ENCODE peak calls at places on chromosomes 16 and 17, in five cellular contexts. Z, H, T, R and D are unnamed samples.

GRCh38 chr16:12341423-12341822 is 364.9 kb downstream of the SNX29 start:
- DNase-seq in Z (peak; percentile 22), H (no peak), T (no peak), R (no peak), D (no peak)

GRCh38 chr16:76947694-76948093 is 243.3 kb upstream of the MON1B start:
- DNase-seq in Z (no peak), H (no peak), T (no peak), R (no peak), D (no peak)

GRCh38 chr16:21277927-21278706 is at the start of gene CRYM:
- DNase-seq in Z (peak; percentile 15), H (peak; percentile 72), T (no peak), R (no peak), D (peak; percentile 56)

GRCh38 chr16:57616871-57617270 is 11.6 kb upstream of the ADGRG1 start:
- DNase-seq in Z (no peak), H (no peak), T (peak; percentile 11), R (no peak), D (no peak)

GRCh38 chr16:89210904-89211515 is 6.5 kb upstream of the ZNF778 start:
- DNase-seq in Z (no peak), H (no peak), T (no peak), R (no peak), D (no peak)

GRCh38 chr16:3698941-3699340 is 18.4 kb downstream of the TRAP1 start:
- DNase-seq in Z (no peak), H (no peak), T (no peak), R (peak; percentile 90), D (no peak)

GRCh38 chr16:81593481-81593880 is 148.9 kb downstream of the CMIP start:
- DNase-seq in Z (peak; percentile 52), H (no peak), T (no peak), R (no peak), D (no peak)

GRCh38 chr17:50464736-50465135 is 3.9 kb downstream of the CHAD start:
- DNase-seq in Z (no peak), H (no peak), T (no peak), R (no peak), D (no peak)

GRCh38 chr17:36183001-36183810 is 6.8 kb upstream of the TBC1D3B start:
- DNase-seq in Z (peak; percentile 27), H (peak; percentile 86), T (no peak), R (no peak), D (no peak)

GRCh38 chr16:81519298-81520150 is 74.9 kb downstream of the CMIP start:
- DNase-seq in Z (no peak), H (no peak), T (no peak), R (no peak), D (no peak)

GRCh38 chr16:68264128-68265077 is at the start of gene SLC7A6:
- DNase-seq in Z (peak; percentile 45), H (peak; percentile 80), T (peak; percentile 88), R (peak; percentile 76), D (peak; percentile 89)

GRCh38 chr17:21377821-21378396 is 1.8 kb downstream of the KCNJ12 start:
- DNase-seq in Z (no peak), H (peak; percentile 63), T (no peak), R (no peak), D (no peak)

GRCh38 chr17:62987136-62987535 is 21.1 kb downstream of the TANC2 start:
- DNase-seq in Z (no peak), H (no peak), T (no peak), R (no peak), D (no peak)

GRCh38 chr16:2857451-2858244 is at the start of gene PRSS22:
- DNase-seq in Z (peak; percentile 27), H (no peak), T (no peak), R (no peak), D (no peak)

GRCh38 chr17:75854111-75854748 is 905 bp downstream of the WBP2 start:
- DNase-seq in Z (peak; percentile 69), H (no peak), T (no peak), R (no peak), D (no peak)

GRCh38 chr16:58999751-59000150 is 265.6 kb upstream of the GOT2 start:
- DNase-seq in Z (no peak), H (no peak), T (no peak), R (no peak), D (no peak)

GRCh38 chr16:83715217-83715920 is 92.4 kb upstream of the HSBP1 start:
- DNase-seq in Z (no peak), H (no peak), T (peak; percentile 32), R (no peak), D (no peak)

GRCh38 chr17:17367931-17368330 is 64.8 kb downstream of the NT5M start:
- DNase-seq in Z (no peak), H (no peak), T (no peak), R (no peak), D (no peak)

GRCh38 chr16:1309888-1310831 is 724 bp downstream of the UBE2I start:
- DNase-seq in Z (no peak), H (no peak), T (no peak), R (peak; percentile 57), D (peak; percentile 68)

GRCh38 chr17:80783971-80784370 is 207.7 kb upstream of the CHMP6 start:
- DNase-seq in Z (no peak), H (no peak), T (peak; percentile 56), R (no peak), D (no peak)

GRCh38 chr17:45784583-45785372 is 658 bp downstream of the CRHR1 start:
- DNase-seq in Z (no peak), H (peak; percentile 47), T (peak; percentile 84), R (no peak), D (no peak)

GRCh38 chr16:3642397-3643094 is 11.9 kb upstream of the DNASE1 start:
- DNase-seq in Z (peak; percentile 72), H (peak; percentile 25), T (peak; percentile 72), R (no peak), D (no peak)

DNA sequence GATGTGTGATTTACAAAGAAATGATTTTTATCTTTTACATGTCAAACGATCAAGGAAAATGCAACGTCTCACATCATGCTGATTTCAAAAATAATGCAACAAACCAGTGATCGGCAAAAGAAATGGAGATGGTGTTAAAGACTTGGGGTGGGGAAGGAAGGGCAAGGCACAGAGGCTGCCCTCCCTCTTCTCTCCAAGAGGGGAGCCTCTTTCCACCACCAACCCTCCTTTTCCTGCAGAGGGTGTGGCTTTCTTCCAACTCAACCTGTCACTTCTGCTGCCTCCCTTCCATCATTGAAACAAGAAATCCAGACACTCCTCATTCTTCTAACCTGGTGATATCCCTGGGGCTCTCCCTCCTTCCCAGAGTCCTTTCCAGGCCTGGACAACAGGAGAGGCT is 320.8 kb downstream of the SLC39A11 start:
- DNase-seq in Z (no peak), H (no peak), T (no peak), R (no peak), D (no peak)
- TF ChIP-seq CTCF in Z (no peak), H (no peak), T (no peak), R (no peak), D (no peak)

GRCh38 chr16:67199011-67199807 is at the start of gene ELMO3:
- DNase-seq in Z (peak; percentile 66), H (peak; percentile 71), T (no peak), R (no peak), D (no peak)
- H3K36me3 ChIP-seq in Z (peaks cover 56% of the 10 kb centered on the region), H (peaks cover 36% of the 10 kb centered on the region), T (peaks cover 71% of the 10 kb centered on the region), R (peaks cover 93% of the 10 kb centered on the region), D (peaks cover 71% of the 10 kb centered on the region)

DNA sequence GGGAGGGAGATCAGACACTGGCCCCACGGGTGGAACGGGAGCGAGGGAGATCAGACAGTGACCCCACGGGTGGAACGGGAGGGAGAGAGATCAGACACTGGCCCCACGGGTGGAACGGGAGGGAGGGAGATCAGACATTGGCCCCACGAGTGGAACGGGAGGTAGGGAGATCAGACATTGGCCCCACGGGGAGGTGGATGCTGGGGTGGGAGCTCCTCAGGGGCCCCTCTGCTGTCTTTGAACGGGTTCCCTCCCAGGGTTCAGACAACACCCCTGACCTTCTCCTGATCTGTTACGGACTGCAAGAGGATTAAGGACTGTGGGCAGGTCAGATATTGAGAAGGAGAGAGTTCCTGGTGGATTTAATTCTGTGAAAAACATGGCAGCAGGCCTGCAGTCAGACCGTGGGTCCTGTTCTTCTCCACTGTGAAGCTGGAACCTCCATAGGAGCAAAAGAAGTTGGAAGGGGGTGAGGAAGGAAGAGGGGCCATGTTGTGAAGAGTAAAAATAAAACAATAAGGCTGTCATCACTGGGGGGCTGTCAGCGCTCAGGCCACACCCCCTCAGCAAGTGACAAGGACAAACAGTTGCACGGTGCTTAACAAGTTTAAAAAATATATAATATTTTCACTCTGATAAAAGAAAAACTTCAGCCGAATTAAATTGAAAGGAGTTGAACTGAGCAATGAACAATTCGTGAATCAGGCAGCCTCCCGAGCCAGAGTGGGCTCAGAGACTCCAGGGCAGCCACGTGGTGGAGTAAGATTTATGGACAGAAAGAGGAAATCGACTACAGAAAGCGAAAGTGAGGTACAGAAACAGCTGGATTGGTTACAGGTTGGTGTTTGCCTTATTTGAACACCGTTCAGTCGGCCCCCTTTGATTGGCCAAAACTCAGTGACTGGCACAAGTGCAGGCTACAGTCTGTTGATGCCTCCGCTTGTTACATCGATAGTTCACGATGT is 348.7 kb upstream of the TNRC6C start:
- DNase-seq in Z (no peak), H (no peak), T (peak; percentile 57), R (peak; percentile 69), D (no peak)
- TF ChIP-seq CTCF in Z (no peak), H (no peak), T (no peak), R (no peak), D (no peak)

DNA sequence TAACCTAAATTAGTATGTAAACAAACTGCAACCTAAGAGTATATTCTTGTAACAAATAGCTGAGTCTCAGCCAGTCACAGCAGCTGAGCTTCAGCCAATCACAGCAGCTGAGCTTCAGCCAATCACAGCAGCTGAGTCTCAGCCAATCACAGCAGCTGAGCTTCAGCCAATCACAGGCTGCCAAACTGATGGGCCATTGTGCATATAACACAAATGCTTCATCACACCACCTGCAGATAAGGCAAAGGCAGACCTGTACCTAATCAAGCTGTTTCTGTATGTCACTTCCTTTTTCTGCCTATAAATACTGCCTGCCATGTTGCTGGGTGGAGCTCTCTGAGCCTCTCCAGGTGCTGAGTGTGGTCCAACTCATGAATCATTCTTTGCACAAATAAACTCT is 19.9 kb downstream of the MYH13 start:
- DNase-seq in Z (no peak), H (no peak), T (no peak), R (no peak), D (no peak)
- H3K36me3 ChIP-seq in Z (no peaks in the 10 kb centered on the region), H (no peaks in the 10 kb centered on the region), T (no peaks in the 10 kb centered on the region), R (no peaks in the 10 kb centered on the region), D (no peaks in the 10 kb centered on the region)